ENCODE peak calls at places on chromosomes 4 and X, in four cellular contexts. A is epithelial cell of esophagus, C is ascending aorta, S is uterus. R is an unnamed sample.

GRCh38 chrX:5117816-5118215 is 1110.9 kb downstream of the NLGN4X start:
- DNase-seq in A (no peak), C (no peak), S (no peak), R (no peak)

GRCh38 chr4:112840061-112840460 is 203.1 kb downstream of the LARP7 start:
- DNase-seq in A (peak; percentile 9), C (no peak), S (no peak), R (no peak)

GRCh38 chr4:84565951-84566350 is 17.0 kb upstream of the CDS1 start:
- DNase-seq in A (no peak), C (no peak), S (no peak), R (no peak)

GRCh38 chr4:108725457-108725856 is 37.4 kb downstream of the ETNPPL start:
- DNase-seq in A (no peak), C (no peak), S (no peak), R (peak; percentile 23)

GRCh38 chrX:3651272-3651671 is 62.2 kb downstream of the PRKX start:
- DNase-seq in A (peak; percentile 27), C (no peak), S (no peak), R (peak; percentile 35)

GRCh38 chr4:3802571-3803474 is 36.6 kb downstream of the ADRA2C start:
- DNase-seq in A (no peak), C (no peak), S (no peak), R (no peak)

GRCh38 chr4:109472343-109472761 is 38.7 kb downstream of the SEC24B start:
- DNase-seq in A (peak; percentile 78), C (no peak), S (no peak), R (peak; percentile 61)

GRCh38 chr4:73189274-73189810 is 69.3 kb downstream of the ANKRD17 start:
- DNase-seq in A (peak; percentile 21), C (no peak), S (no peak), R (no peak)

GRCh38 chr4:81359207-81359606 is 112.5 kb downstream of the RASGEF1B start:
- DNase-seq in A (no peak), C (no peak), S (no peak), R (no peak)

DNA sequence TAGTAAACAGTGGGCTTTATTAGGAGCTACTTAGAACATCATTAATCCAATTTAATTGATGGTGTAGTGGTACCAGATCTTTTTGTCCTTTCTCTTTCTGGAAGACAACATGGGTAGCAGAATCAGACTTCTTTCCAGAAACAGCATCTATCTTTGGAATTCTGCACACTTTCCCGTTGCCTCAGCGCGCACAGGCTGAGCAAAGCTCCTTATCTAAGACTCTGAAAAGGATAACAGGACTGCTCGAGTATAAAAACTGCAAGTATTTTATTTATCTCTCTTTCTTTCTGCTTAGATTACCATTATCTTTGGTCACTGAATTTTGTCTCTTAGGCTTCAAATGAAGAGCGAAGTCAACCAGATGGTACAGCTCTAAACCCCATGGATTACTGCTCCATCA is 191.7 kb downstream of the DHX15 start:
- DNase-seq in A (no peak), C (no peak), S (no peak), R (no peak)
- TF ChIP-seq CTCF in A (no peak), C (no peak), S (no peak), R (no peak)

DNA sequence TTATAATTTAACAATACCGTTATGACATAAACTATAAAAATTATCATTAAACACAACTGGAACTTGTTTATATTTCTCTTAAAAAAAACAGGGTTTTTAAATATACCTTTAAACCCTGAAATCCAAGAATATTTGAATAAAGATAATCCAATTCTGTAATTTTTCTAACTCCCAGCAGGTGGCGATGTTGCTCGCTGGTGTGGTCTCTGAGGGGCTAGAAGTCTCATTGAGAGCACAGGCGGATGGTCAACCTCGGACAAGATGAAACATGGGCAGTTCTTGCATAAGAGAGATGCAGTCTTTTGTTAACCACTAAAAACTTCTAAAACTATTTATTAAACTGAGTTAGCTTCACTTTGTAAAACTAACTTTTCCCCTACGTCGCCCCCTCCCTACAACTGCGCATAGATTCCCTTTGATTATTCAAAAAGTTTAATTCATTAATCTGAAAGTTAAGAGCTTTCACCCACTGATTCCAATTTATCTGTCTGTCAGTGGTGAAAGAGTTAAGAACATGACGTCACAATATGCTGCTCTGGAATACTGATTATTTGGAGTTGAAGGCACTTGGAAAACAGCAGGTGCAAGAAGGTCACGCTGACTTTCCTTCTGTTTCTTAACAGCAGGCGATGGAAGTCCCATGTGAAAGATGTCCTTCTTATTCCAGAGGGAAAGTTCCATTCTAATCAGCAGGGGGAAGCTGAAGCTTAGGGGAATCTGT is 29.5 kb downstream of the DMP1 start:
- DNase-seq in A (peak; percentile 36), C (no peak), S (peak; percentile 73), R (peak; percentile 65)
- TF ChIP-seq CTCF in A (peak; percentile 79), C (peak; percentile 81), S (peak; percentile 77), R (peak; percentile 76)

DNA sequence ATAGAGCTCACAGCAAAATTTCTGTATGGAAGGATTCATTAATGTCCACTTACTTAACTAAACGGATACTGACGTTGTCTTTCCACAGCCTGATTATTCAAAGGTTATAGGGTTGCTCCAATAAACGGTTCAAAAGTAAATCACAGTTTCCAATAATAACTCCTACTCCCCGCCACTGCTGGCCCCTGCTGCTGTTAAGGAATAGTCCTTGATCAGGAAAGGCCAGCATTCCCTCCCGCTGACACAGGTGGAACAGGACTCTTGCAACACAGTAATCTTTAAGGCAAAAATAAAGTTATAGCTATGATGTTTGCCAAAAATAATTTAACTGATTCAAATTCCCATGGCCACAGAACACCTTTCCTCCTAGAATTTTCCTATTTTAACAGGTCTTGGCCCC is 53.9 kb downstream of the FAT1 start:
- DNase-seq in A (no peak), C (no peak), S (no peak), R (no peak)
- TF ChIP-seq CTCF in A (no peak), C (no peak), S (no peak), R (no peak)

GRCh38 chr4:94698187-94698586 is 59.6 kb upstream of the BMPR1B start:
- DNase-seq in A (no peak), C (no peak), S (no peak), R (no peak)

DNA sequence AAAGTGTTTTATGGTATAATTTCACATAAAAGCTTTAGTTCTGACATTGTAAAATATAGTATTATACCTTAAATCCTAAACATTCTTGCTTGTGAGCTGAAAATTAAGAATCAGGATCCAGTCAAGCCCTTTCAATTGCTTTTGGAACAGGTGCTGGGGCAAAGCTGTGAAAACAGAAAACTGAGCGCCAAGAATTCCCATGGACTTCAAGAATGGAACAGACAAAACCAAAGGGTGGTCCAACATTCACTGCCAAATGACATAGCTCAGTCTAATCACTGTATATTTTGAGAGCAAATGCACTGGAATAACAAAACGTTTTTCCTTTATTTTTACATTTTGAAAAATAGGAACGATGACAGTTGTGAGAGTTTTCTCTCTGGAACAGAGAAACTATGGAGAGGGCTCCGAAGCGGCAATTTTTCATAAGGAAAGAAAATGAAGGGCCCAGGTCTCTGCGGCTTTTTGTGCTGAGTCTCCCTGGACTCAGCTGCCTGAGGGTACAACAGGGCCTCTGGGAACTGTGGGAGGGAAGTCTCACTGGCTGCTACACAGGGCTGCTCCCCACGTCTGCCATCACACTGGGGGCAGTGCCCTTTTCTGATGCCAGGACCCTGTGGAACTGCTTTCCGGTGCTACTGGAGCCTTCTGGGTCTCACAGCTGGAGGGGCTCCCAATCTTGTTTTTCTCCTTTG is 56.0 kb upstream of the BMPR1B start:
- DNase-seq in A (no peak), C (no peak), S (no peak), R (no peak)
- TF ChIP-seq CTCF in A (no peak), C (no peak), S (no peak), R (no peak)

GRCh38 chr4:76106442-76106841 is 31.9 kb downstream of the ART3 start:
- DNase-seq in A (no peak), C (no peak), S (no peak), R (no peak)

GRCh38 chr4:76105652-76106051 is 31.1 kb downstream of the ART3 start:
- DNase-seq in A (no peak), C (no peak), S (no peak), R (no peak)

DNA sequence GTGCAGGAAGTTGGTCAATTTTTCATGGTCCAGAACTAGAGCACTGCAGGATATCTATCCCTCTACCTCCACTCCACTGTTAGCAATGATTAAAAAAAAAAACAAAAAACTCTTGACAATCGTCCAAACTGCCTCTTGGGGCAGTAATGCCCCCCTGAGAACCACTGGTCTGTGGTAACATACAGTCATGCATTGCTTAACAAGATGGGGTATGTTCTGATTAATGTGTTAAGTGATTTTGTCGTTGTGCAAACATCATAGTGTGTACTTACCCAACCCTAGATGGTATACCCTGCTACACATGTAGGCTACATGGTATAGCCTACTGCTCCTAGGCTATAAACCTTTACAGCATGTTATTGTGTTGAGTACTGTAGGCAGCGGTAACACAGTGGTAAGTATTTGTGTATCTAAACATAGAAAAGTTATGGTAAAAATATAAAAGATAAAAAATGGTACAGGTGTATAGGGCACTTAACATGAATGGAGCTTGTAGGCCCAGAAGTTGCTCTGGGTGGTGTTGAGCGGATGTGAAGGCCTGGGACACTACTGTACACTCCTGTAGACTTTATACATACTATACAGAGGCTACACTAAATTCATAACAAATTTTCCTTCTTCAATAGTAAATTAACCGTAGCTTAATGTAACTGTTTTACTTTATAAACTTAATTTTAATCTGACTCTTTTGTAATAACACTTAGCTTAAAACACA is 34.1 kb downstream of the ART3 start:
- DNase-seq in A (peak; percentile 45), C (no peak), S (no peak), R (peak; percentile 68)
- TF ChIP-seq CTCF in A (no peak), C (no peak), S (no peak), R (no peak)

DNA sequence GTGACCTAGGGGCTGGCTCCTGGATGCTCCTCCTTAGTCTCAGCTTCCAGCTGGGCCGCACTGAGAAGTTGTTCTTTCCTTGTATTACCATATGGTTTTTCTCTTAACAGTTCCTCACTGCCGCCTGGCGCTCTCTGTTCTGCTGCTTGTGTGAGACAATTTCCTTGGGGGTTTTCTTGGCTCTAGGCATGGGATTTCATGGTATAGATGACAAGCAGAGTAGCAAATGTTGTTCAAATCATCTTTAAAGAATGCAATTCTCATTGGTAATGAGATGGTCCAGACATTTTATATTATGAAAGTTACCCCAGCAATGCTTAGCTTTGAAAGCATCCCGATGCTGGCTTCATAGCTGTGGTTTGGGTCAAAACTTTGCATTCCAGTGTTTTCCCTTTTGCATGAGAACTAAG is 37.6 kb downstream of the SEPTIN11 start:
- DNase-seq in A (no peak), C (no peak), S (peak; percentile 27), R (no peak)
- TF ChIP-seq CTCF in A (no peak), C (peak; percentile 12), S (no peak), R (no peak)

R was measured in MCF 10A.